ENCODE peak calls at places on chromosome 9, in seven cellular contexts. A is stomach, U is prostate gland, C is GM12891, T is HCT116, D is breast epithelium, J is upper lobe of left lung. S is an unnamed sample.

GRCh38 chr9:108703414-108703813 is 152.4 kb downstream of the ACTL7B start:
- DNase-seq in A (no peak), C (no peak), J (no peak), D (no peak), T (no peak), U (no peak), S (no peak)

GRCh38 chr9:137269231-137269772 is 8.2 kb upstream of the TOR4A start:
- DNase-seq in A (peak), J (peak), U (peak), D (peak), T (no peak), C (no peak), S (peak)

GRCh38 chr9:114372971-114373591 is 14.7 kb downstream of the AKNA start:
- DNase-seq in J (peak), A (peak), D (peak), U (no peak), T (no peak), C (peak), S (peak)

GRCh38 chr9:122334916-122335315 is 35.9 kb upstream of the PTGS1 start:
- DNase-seq in T (no peak), A (no peak), C (no peak), D (no peak), J (no peak), U (no peak), S (no peak)

GRCh38 chr9:26341545-26341944 is 551.1 kb downstream of the CAAP1 start:
- DNase-seq in J (no peak), U (no peak), D (no peak), T (no peak), A (no peak), C (no peak), S (no peak)

GRCh38 chr9:127360829-127361228 is 36.1 kb upstream of the SLC2A8 start:
- DNase-seq in D (no peak), T (peak), U (no peak), C (no peak), A (peak), J (no peak), S (no peak)

GRCh38 chr9:93574900-93575705 is 1.3 kb upstream of the PHF2 start:
- DNase-seq in T (no peak), C (no peak), J (no peak), U (no peak), A (peak), D (no peak), S (peak)

GRCh38 chr9:35718726-35719511 is 13.1 kb downstream of the TLN1 start:
- DNase-seq in U (no peak), J (no peak), D (no peak), T (no peak), A (no peak), C (no peak), S (peak)

GRCh38 chr9:118721923-118722322 is 647.3 kb downstream of the BRINP1 start:
- DNase-seq in J (no peak), C (no peak), T (no peak), A (no peak), D (no peak), U (no peak), S (no peak)

GRCh38 chr9:21095561-21095960 is 17.8 kb upstream of the IFNB1 start:
- DNase-seq in D (no peak), J (no peak), U (no peak), C (no peak), A (no peak), T (no peak), S (no peak)

GRCh38 chr9:35517136-35517535 is 27.2 kb downstream of the RUSC2 start:
- DNase-seq in J (no peak), C (no peak), U (no peak), T (no peak), D (no peak), A (no peak), S (no peak)

GRCh38 chr9:83544002-83544698 is 5.9 kb upstream of the FRMD3 start:
- DNase-seq in T (peak), D (no peak), U (no peak), C (peak), J (peak), A (peak), S (no peak)

GRCh38 chr9:28650327-28650726 is 1077.0 kb upstream of the C9orf72 start:
- DNase-seq in T (no peak), C (no peak), U (no peak), J (no peak), A (no peak), D (no peak), S (no peak)

GRCh38 chr9:23587903-23588302 is 238.1 kb downstream of the ELAVL2 start:
- DNase-seq in C (no peak), T (no peak), A (no peak), U (no peak), D (no peak), J (no peak), S (no peak)

GRCh38 chr9:76729116-76729515 is 35.1 kb upstream of the PCA3 start:
- DNase-seq in U (no peak), C (no peak), A (no peak), T (no peak), D (no peak), J (no peak), S (no peak)

GRCh38 chr9:38286357-38286756 is 106.1 kb upstream of the ALDH1B1 start:
- DNase-seq in D (no peak), T (no peak), U (no peak), C (no peak), A (no peak), J (no peak), S (no peak)

GRCh38 chr9:68751556-68751955 is 46.5 kb downstream of the PIP5K1B start:
- DNase-seq in U (no peak), T (no peak), D (no peak), C (no peak), J (no peak), A (no peak), S (no peak)

GRCh38 chr9:68999393-69000105 is 14.4 kb downstream of the PRKACG start:
- DNase-seq in U (peak), T (peak), J (peak), D (peak), A (peak), C (peak), S (peak)

GRCh38 chr9:130110596-130111021 is 56.9 kb downstream of the GPR107 start:
- DNase-seq in T (no peak), D (no peak), J (no peak), U (no peak), A (no peak), C (no peak), S (peak)

GRCh38 chr9:37179576-37179975 is 59.2 kb downstream of the ZCCHC7 start:
- DNase-seq in C (no peak), D (no peak), T (no peak), J (no peak), U (no peak), A (no peak), S (no peak)

GRCh38 chr9:5113523-5113922 is 71.9 kb downstream of the INSL6 start:
- DNase-seq in J (no peak), U (no peak), T (no peak), C (no peak), D (no peak), A (no peak), S (peak)

GRCh38 chr9:121944741-121945191 is 148.3 kb downstream of the TTLL11 start:
- DNase-seq in C (no peak), U (no peak), A (no peak), D (no peak), T (no peak), J (no peak), S (no peak)

GRCh38 chr9:79041266-79041665 is 530.5 kb upstream of the TLE4 start:
- DNase-seq in T (no peak), C (no peak), U (no peak), A (no peak), D (no peak), J (no peak), S (no peak)

GRCh38 chr9:135224921-135225541 is 137.6 kb downstream of the OLFM1 start:
- DNase-seq in J (no peak), U (no peak), C (no peak), A (no peak), T (no peak), D (no peak), S (peak)

GRCh38 chr9:74458832-74459231 is 38.3 kb upstream of the RORB start:
- DNase-seq in A (no peak), T (no peak), C (no peak), J (no peak), U (no peak), D (no peak), S (no peak)

GRCh38 chr9:115008536-115008935 is 78.1 kb upstream of the TNFSF8 start:
- DNase-seq in T (no peak), D (no peak), C (no peak), J (peak), A (no peak), U (no peak), S (no peak)

GRCh38 chr9:21902112-21902511 is 92.1 kb downstream of the CDKN2A start:
- DNase-seq in T (no peak), J (no peak), A (no peak), D (no peak), C (no peak), U (no peak), S (no peak)

GRCh38 chr9:27528886-27529315 is 713 bp downstream of the MOB3B start:
- DNase-seq in A (peak), J (peak), U (peak), D (peak), T (no peak), C (peak), S (peak)

GRCh38 chr9:112771359-112772214 is 21.0 kb downstream of the SNX30 start:
- DNase-seq in T (no peak), C (no peak), D (no peak), U (no peak), A (no peak), J (no peak), S (no peak)

GRCh38 chr9:134179595-134179917 is 15.2 kb upstream of the RNU6ATAC start:
- DNase-seq in U (no peak), A (no peak), T (no peak), D (no peak), J (no peak), C (peak), S (peak)

GRCh38 chr9:12968093-12968492 is 193.3 kb downstream of the LURAP1L start:
- DNase-seq in C (no peak), U (no peak), D (no peak), A (no peak), T (no peak), J (no peak), S (no peak)
- TF ChIP-seq POLR2AphosphoS5 in C (no peak), U (no peak), D (no peak), A (no peak), T (no peak), J (no peak), S (no peak)

GRCh38 chr9:131393622-131394463 is at the start of gene PRRC2B:
- DNase-seq in T (peak), A (peak), D (peak), U (peak), C (peak), J (peak), S (peak)
- TF ChIP-seq POLR2A in T (peak), A (no peak), D (no peak), U (peak), C (peak), J (peak), S (no peak)

DNA sequence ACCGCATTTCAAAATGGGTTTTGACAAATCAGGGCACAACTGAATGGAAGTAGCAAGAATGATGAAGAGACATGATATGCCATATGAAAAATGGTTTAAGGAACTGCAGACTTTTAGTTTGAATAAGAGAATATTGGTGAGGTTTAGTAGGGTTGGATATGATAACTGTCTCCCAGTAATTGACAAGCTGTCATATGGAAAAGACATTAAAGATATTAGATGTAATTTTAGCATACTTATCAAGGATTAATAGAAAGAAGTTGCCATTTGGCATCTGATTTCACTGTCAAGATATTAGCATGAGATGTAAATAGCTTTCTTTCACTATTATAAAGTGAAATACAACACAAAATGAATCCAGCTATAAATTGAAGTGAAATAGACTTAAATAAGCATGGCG is 169.0 kb upstream of the MPDZ start:
- DNase-seq in U (no peak), T (no peak), D (no peak), A (no peak), C (no peak), J (no peak), S (no peak)
- TF ChIP-seq POLR2AphosphoS5 in U (no peak), T (no peak), D (no peak), A (no peak), C (no peak), J (no peak), S (no peak)

GRCh38 chr9:70411930-70412677 is 2.4 kb downstream of the KLF9 start:
- DNase-seq in T (peak), A (peak), J (peak), D (peak), C (peak), U (peak), S (peak)

GRCh38 chr9:70409800-70410199 is 4.7 kb downstream of the KLF9 start:
- DNase-seq in U (no peak), J (no peak), T (no peak), D (no peak), C (no peak), A (no peak), S (no peak)

GRCh38 chr9:70410368-70410767 is 4.1 kb downstream of the KLF9 start:
- DNase-seq in D (no peak), U (no peak), J (no peak), T (no peak), A (no peak), C (no peak), S (no peak)

GRCh38 chr9:70412678-70413426 is 1.6 kb downstream of the KLF9 start:
- DNase-seq in C (no peak), D (peak), J (peak), A (peak), T (no peak), U (peak), S (peak)

DNA sequence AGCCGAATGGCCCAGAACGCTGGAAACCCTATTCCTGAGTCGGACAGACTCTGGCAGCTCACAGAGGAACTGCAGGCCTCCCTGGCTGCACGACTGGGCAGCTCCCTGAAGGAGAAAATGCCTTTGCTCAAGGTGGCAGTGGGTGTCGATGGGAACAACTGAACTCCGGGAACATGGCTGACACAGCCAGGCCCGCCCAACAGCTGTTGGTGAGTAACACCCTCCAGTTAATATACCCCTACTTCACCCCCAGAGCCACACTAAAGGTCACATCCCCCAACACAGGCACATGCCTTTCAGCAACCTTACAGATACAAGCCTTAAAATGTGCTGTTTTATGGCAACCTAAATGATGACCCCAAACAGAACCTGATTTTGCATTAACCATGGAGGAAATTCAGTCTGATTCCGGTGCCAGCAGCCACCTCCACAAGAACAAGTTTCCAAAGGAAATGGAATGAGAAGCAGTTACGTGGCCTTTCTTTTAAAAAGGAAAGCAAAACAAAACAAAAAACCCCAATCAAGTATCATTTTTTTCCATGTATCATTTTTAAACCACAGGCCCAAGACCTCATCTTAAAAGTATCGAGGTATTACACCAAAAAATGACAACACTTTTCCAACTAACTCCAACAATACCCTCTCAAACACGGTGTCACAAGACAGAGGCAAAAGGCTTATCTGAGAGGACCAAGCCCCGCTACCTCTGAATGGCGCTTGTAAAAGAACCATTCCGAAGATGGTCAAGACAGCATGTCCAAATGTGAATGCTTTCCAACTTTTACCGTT is 3.1 kb downstream of the KLF9 start:
- DNase-seq in A (peak), T (no peak), U (peak), J (peak), D (peak), C (no peak), S (peak)
- TF ChIP-seq POLR2A in A (no peak), T (no peak), U (no peak), J (peak), D (peak), C (no peak), S (no peak)

GRCh38 chr9:16335788-16336580 is 534.5 kb downstream of the BNC2 start:
- DNase-seq in U (no peak), C (no peak), J (peak), T (peak), A (no peak), D (peak), S (no peak)
- TF ChIP-seq POLR2AphosphoS5 in U (no peak), C (no peak), J (peak), T (peak), A (no peak), D (peak), S (no peak)

GRCh38 chr9:131625848-131626670 is 80.7 kb downstream of the PRRT1B start:
- DNase-seq in U (no peak), A (no peak), T (no peak), D (no peak), J (no peak), C (no peak), S (peak)

GRCh38 chr9:131627326-131627845 is 82.1 kb downstream of the PRRT1B start:
- DNase-seq in D (no peak), T (no peak), U (no peak), C (no peak), J (no peak), A (no peak), S (peak)

GRCh38 chr9:131629827-131630205 is 84.5 kb downstream of the PRRT1B start:
- DNase-seq in C (no peak), T (no peak), J (no peak), D (no peak), U (no peak), A (no peak), S (no peak)

GRCh38 chr9:131628821-131629197 is 83.5 kb downstream of the PRRT1B start:
- DNase-seq in T (no peak), J (no peak), U (no peak), A (no peak), D (no peak), C (no peak), S (no peak)

DNA sequence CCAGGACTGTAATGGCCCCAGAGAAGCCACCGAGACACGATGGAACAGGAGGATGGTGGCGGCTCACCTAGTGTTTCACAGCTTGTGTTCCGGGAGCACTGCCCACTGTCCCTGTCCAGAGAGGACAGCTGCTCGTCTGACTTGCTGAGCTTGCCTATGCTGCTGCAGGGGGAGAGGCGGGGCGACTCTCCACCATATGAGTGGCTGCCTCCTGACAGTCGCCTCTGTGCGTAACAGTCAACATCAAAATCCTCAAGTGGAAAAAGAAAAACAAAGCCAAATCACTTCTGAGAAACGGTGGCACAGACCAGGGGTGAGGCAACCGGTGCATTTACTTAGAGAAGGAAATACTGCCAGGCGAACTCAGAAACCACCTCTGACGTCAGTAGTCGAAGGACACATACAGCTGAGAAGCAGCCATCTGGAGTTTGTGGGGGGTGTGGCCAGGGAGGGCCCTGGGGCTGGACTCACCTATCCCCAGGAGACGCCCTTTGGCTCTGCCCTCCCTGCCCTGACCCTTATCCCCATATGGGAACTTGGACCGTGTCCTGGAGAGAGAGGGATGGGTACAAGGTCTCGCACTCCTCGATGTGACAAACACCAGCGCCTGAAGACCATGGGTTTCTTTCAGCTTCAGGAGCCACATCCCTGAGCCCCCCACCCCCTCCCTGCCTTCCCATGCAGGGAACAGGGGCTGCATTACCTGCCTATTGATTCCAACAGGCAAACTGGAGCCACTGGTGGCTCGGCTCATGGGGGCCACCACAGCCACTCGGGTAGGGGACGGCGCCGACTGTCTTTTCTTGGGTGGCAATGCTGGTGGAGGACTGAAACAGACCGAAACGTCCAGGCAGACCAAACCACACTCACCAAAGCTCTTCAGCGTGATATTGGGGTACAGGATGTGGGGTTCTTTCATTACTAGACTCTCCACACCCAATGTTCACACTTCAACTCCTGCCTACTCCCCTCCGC is 82.8 kb downstream of the PRRT1B start:
- DNase-seq in D (peak), C (no peak), J (peak), A (peak), T (no peak), U (no peak), S (peak)
- TF ChIP-seq POLR2A in D (no peak), C (no peak), J (peak), A (no peak), T (no peak), U (no peak), S (peak)

GRCh38 chr9:111036946-111037743 is 1.1 kb downstream of the LPAR1 start:
- DNase-seq in C (no peak), A (no peak), U (no peak), D (no peak), T (peak), J (no peak), S (no peak)
- TF ChIP-seq POLR2AphosphoS5 in C (no peak), A (no peak), U (no peak), D (no peak), T (no peak), J (no peak), S (no peak)

S was measured in spleen.